ENCODE peak calls at places on chromosomes 6 and 20, in six cellular contexts. One of them, this sample, is unnamed.

GRCh38 chr6:108030223-108030622 is 44.3 kb downstream of the OSTM1 start:
- DNase-seq in foreskin melanocyte: no peak
- DNase-seq in GM10248: no peak
- DNase-seq in natural killer cell: no peak
- DNase-seq in HS-5: no peak
- DNase-seq in AG08396: no peak
- DNase-seq in this sample: no peak

GRCh38 chr6:64049736-64050135 is 414.1 kb downstream of the PHF3 start:
- DNase-seq in AG08396: no peak
- DNase-seq in foreskin melanocyte: no peak
- DNase-seq in HS-5: no peak
- DNase-seq in GM10248: no peak
- DNase-seq in natural killer cell: no peak
- DNase-seq in this sample: no peak

GRCh38 chr6:4676016-4676415 is 100.2 kb upstream of the CDYL start:
- DNase-seq in HS-5: no peak
- DNase-seq in foreskin melanocyte: no peak
- DNase-seq in GM10248: no peak
- DNase-seq in natural killer cell: no peak
- DNase-seq in AG08396: no peak
- DNase-seq in this sample: peak

GRCh38 chr6:122548281-122548680 is 61.9 kb upstream of the PKIB start:
- DNase-seq in GM10248: no peak
- DNase-seq in foreskin melanocyte: no peak
- DNase-seq in HS-5: no peak
- DNase-seq in AG08396: no peak
- DNase-seq in natural killer cell: no peak
- DNase-seq in this sample: no peak

GRCh38 chr6:79432726-79433125 is 104.5 kb downstream of the LCA5 start:
- DNase-seq in GM10248: no peak
- DNase-seq in AG08396: no peak
- DNase-seq in natural killer cell: no peak
- DNase-seq in foreskin melanocyte: no peak
- DNase-seq in HS-5: no peak
- DNase-seq in this sample: no peak

GRCh38 chr6:154057098-154057497 is 18.1 kb downstream of the OPRM1 start:
- DNase-seq in GM10248: no peak
- DNase-seq in natural killer cell: no peak
- DNase-seq in HS-5: no peak
- DNase-seq in foreskin melanocyte: no peak
- DNase-seq in AG08396: no peak
- DNase-seq in this sample: no peak

GRCh38 chr6:40626886-40627285 is 39.7 kb upstream of the LRFN2 start:
- DNase-seq in AG08396: no peak
- DNase-seq in HS-5: no peak
- DNase-seq in foreskin melanocyte: peak
- DNase-seq in natural killer cell: no peak
- DNase-seq in GM10248: no peak
- DNase-seq in this sample: no peak

GRCh38 chr6:16850332-16851022 is 89.2 kb upstream of the ATXN1 start:
- DNase-seq in AG08396: no peak
- DNase-seq in foreskin melanocyte: peak
- DNase-seq in HS-5: no peak
- DNase-seq in GM10248: no peak
- DNase-seq in natural killer cell: no peak
- DNase-seq in this sample: no peak

GRCh38 chr20:57562541-57563465 is 1.9 kb downstream of the PCK1 start:
- DNase-seq in HS-5: no peak
- DNase-seq in GM10248: no peak
- DNase-seq in foreskin melanocyte: no peak
- DNase-seq in natural killer cell: no peak
- DNase-seq in AG08396: no peak
- DNase-seq in this sample: no peak

GRCh38 chr6:133704371-133704770 is 184.5 kb upstream of the TCF21 start:
- DNase-seq in GM10248: no peak
- DNase-seq in natural killer cell: no peak
- DNase-seq in foreskin melanocyte: no peak
- DNase-seq in AG08396: no peak
- DNase-seq in HS-5: no peak
- DNase-seq in this sample: no peak

GRCh38 chr6:125310994-125311649 is 9.4 kb upstream of the HDDC2 start:
- DNase-seq in GM10248: peak
- DNase-seq in HS-5: peak
- DNase-seq in natural killer cell: no peak
- DNase-seq in foreskin melanocyte: peak
- DNase-seq in AG08396: peak
- DNase-seq in this sample: no peak

GRCh38 chr20:49914310-49915117 is 815 bp downstream of the SPATA2 start:
- DNase-seq in natural killer cell: peak
- DNase-seq in AG08396: no peak
- DNase-seq in GM10248: peak
- DNase-seq in HS-5: no peak
- DNase-seq in foreskin melanocyte: no peak
- DNase-seq in this sample: no peak

GRCh38 chr6:118551673-118552063 is 3.6 kb downstream of the PLN start:
- DNase-seq in AG08396: peak
- DNase-seq in natural killer cell: no peak
- DNase-seq in foreskin melanocyte: no peak
- DNase-seq in GM10248: no peak
- DNase-seq in HS-5: no peak
- DNase-seq in this sample: no peak